ENCODE peak calls at places on chromosomes 4 and X, in eight cellular contexts. M is IMR-90, T is esophagus muscularis mucosa, Q is suprapubic skin, Z is Peyer's patch, X is body of pancreas, E is HCT116, W is heart left ventricle. Y is an unnamed sample.

GRCh38 chr4:159946983-159947645 is 844.2 kb downstream of the RAPGEF2 start:
- DNase-seq in M (peak), T (no peak), Q (no peak), Z (no peak), X (no peak), E (peak), W (no peak), Y (no peak)

GRCh38 chrX:47191331-47191730 is 2.3 kb upstream of the UBA1 start:
- DNase-seq in M (no peak), T (no peak), Q (no peak), Z (peak), X (peak), E (peak), W (no peak), Y (peak)

GRCh38 chr4:14868426-14868825 is 133.9 kb upstream of the CPEB2 start:
- DNase-seq in M (no peak), T (no peak), Q (no peak), Z (no peak), X (no peak), E (no peak), W (no peak), Y (no peak)

GRCh38 chrX:129193357-129193756 is 329.9 kb downstream of the SMARCA1 start:
- DNase-seq in M (no peak), T (no peak), Q (no peak), Z (peak), X (peak), E (no peak), W (peak), Y (no peak)

GRCh38 chr4:52103314-52103713 is 52.2 kb downstream of the SPATA18 start:
- DNase-seq in M (no peak), T (no peak), Q (no peak), Z (no peak), X (no peak), E (no peak), W (no peak), Y (no peak)

GRCh38 chr4:123505457-123506310 is 109.1 kb downstream of the SPRY1 start:
- DNase-seq in M (peak), T (no peak), Q (peak), Z (peak), X (peak), E (no peak), W (peak), Y (peak)

GRCh38 chr4:98963538-98964433 is 31.7 kb upstream of the METAP1 start:
- DNase-seq in M (no peak), T (no peak), Q (no peak), Z (no peak), X (no peak), E (no peak), W (no peak), Y (no peak)

GRCh38 chrX:115952417-115953092 is 218.0 kb upstream of the AGTR2 start:
- DNase-seq in M (no peak), T (no peak), Q (no peak), Z (no peak), X (no peak), E (no peak), W (no peak), Y (no peak)

GRCh38 chr4:169416997-169417396 is 146.2 kb upstream of the SH3RF1 start:
- DNase-seq in M (no peak), T (no peak), Q (no peak), Z (no peak), X (no peak), E (no peak), W (no peak), Y (no peak)

GRCh38 chrX:71095971-71096701 is 485 bp downstream of the FOXO4 start:
- DNase-seq in M (peak), T (no peak), Q (no peak), Z (no peak), X (peak), E (peak), W (no peak), Y (no peak)

GRCh38 chr4:142582340-142582739 is 263.8 kb downstream of the INPP4B start:
- DNase-seq in M (no peak), T (no peak), Q (no peak), Z (no peak), X (no peak), E (no peak), W (no peak), Y (no peak)

GRCh38 chr4:647481-647880 is 22.1 kb downstream of the PDE6B start:
- DNase-seq in M (no peak), T (no peak), Q (no peak), Z (no peak), X (no peak), E (no peak), W (peak), Y (no peak)

GRCh38 chr4:73404042-73404441 is at the start of gene ALB:
- DNase-seq in M (no peak), T (no peak), Q (no peak), Z (no peak), X (no peak), E (no peak), W (no peak), Y (no peak)

GRCh38 chrX:40154853-40155616 is 57.3 kb upstream of the BCOR start:
- DNase-seq in M (peak), T (peak), Q (no peak), Z (peak), X (peak), E (no peak), W (peak), Y (peak)

GRCh38 chrX:54819201-54819600 is 11.7 kb downstream of the MAGED2 start:
- DNase-seq in M (no peak), T (no peak), Q (no peak), Z (no peak), X (no peak), E (no peak), W (no peak), Y (no peak)

GRCh38 chr4:25117274-25117673 is 43.0 kb downstream of the SEPSECS start:
- DNase-seq in M (no peak), T (peak), Q (no peak), Z (no peak), X (peak), E (no peak), W (no peak), Y (no peak)

GRCh38 chrX:129565046-129565649 is 25.1 kb downstream of the OCRL start:
- DNase-seq in M (peak), T (no peak), Q (no peak), Z (no peak), X (peak), E (no peak), W (no peak), Y (peak)

GRCh38 chr4:87041142-87041541 is 106.3 kb downstream of the AFF1 start:
- DNase-seq in M (peak), T (peak), Q (no peak), Z (peak), X (no peak), E (no peak), W (no peak), Y (no peak)

GRCh38 chrX:11965436-11965835 is 172.8 kb upstream of the FRMPD4 start:
- DNase-seq in M (no peak), T (no peak), Q (no peak), Z (no peak), X (no peak), E (no peak), W (no peak), Y (no peak)

GRCh38 chr4:82629238-82630000 is 67.6 kb upstream of the TMEM150C start:
- DNase-seq in M (peak), T (no peak), Q (no peak), Z (no peak), X (no peak), E (no peak), W (no peak), Y (no peak)

GRCh38 chrX:134797390-134797700 is 139.1 kb upstream of the PLAC1 start:
- DNase-seq in M (no peak), T (no peak), Q (no peak), Z (no peak), X (no peak), E (no peak), W (no peak), Y (no peak)

GRCh38 chr4:87150498-87151261 is 69.7 kb downstream of the KLHL8 start:
- DNase-seq in M (peak), T (no peak), Q (no peak), Z (peak), X (peak), E (peak), W (no peak), Y (peak)

GRCh38 chr4:174672276-174672675 is 150.0 kb upstream of the HPGD start:
- DNase-seq in M (no peak), T (no peak), Q (no peak), Z (no peak), X (no peak), E (no peak), W (no peak), Y (no peak)

GRCh38 chr4:184620208-184620867 is 28.9 kb downstream of the CASP3 start:
- DNase-seq in M (no peak), T (no peak), Q (no peak), Z (no peak), X (no peak), E (no peak), W (no peak), Y (no peak)

GRCh38 chrX:68196939-68197791 is 236.1 kb downstream of the OPHN1 start:
- DNase-seq in M (peak), T (no peak), Q (no peak), Z (peak), X (peak), E (peak), W (no peak), Y (no peak)

GRCh38 chr4:59612235-59612634 is 1587.9 kb upstream of the ADGRL3 start:
- DNase-seq in M (peak), T (no peak), Q (no peak), Z (no peak), X (no peak), E (no peak), W (no peak), Y (no peak)

GRCh38 chr4:7157140-7157488 is 35.2 kb upstream of the SORCS2 start:
- DNase-seq in M (no peak), T (no peak), Q (no peak), Z (no peak), X (no peak), E (no peak), W (peak), Y (no peak)

GRCh38 chr4:128921954-128922353 is 112.5 kb downstream of the JADE1 start:
- DNase-seq in M (no peak), T (no peak), Q (no peak), Z (no peak), X (no peak), E (no peak), W (no peak), Y (no peak)

GRCh38 chr4:128917781-128918180 is 108.3 kb downstream of the JADE1 start:
- DNase-seq in M (no peak), T (no peak), Q (no peak), Z (no peak), X (no peak), E (no peak), W (no peak), Y (no peak)

GRCh38 chr4:128915544-128915943 is 106.0 kb downstream of the JADE1 start:
- DNase-seq in M (no peak), T (no peak), Q (no peak), Z (no peak), X (no peak), E (no peak), W (no peak), Y (no peak)

GRCh38 chr4:128913228-128913627 is 103.7 kb downstream of the JADE1 start:
- DNase-seq in M (no peak), T (no peak), Q (no peak), Z (no peak), X (no peak), E (no peak), W (no peak), Y (no peak)

DNA sequence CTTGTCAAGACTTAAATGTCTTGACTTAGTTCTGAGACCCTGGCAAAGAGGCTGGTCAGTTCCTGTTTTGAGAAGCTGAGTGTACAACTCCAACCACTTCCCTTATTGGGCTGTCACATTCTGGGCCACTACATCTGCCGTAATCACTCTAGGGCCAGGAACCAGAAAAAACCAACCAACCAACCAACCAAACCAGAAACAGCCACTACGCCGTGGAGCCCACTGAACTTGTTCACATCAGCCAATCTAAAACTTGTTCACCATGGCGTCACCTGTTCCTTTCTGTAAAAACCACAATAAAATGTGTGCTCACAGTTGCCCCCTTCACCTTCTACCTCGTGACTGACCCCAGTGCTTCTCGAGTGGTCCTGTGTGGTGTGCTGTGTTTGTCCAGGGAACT is 107.3 kb downstream of the JADE1 start:
- DNase-seq in M (no peak), T (no peak), Q (peak), Z (peak), X (no peak), E (no peak), W (peak), Y (no peak)
- TF ChIP-seq POLR2A in M (no peak), T (no peak), Q (no peak), Z (no peak), X (no peak), E (no peak), W (no peak), Y (no peak)

GRCh38 chr4:173169428-173170209 is 1.0 kb downstream of the GALNT7 start:
- DNase-seq in M (peak), T (peak), Q (peak), Z (peak), X (peak), E (no peak), W (peak), Y (peak)
- TF ChIP-seq POLR2A in M (no peak), T (no peak), Q (no peak), Z (no peak), X (peak), E (no peak), W (no peak), Y (no peak)

GRCh38 chrX:153416781-153417180 is 5.5 kb downstream of the ZFP92 start:
- DNase-seq in M (no peak), T (no peak), Q (no peak), Z (no peak), X (no peak), E (no peak), W (no peak), Y (no peak)
- TF ChIP-seq POLR2A in M (no peak), T (no peak), Q (no peak), Z (no peak), X (no peak), E (no peak), W (no peak), Y (no peak)

GRCh38 chr4:38815879-38816782 is 11.5 kb upstream of the TLR1 start:
- DNase-seq in M (peak), T (no peak), Q (no peak), Z (no peak), X (no peak), E (no peak), W (no peak), Y (no peak)
- TF ChIP-seq POLR2A in M (no peak), T (no peak), Q (no peak), Z (no peak), X (peak), E (no peak), W (no peak), Y (no peak)

DNA sequence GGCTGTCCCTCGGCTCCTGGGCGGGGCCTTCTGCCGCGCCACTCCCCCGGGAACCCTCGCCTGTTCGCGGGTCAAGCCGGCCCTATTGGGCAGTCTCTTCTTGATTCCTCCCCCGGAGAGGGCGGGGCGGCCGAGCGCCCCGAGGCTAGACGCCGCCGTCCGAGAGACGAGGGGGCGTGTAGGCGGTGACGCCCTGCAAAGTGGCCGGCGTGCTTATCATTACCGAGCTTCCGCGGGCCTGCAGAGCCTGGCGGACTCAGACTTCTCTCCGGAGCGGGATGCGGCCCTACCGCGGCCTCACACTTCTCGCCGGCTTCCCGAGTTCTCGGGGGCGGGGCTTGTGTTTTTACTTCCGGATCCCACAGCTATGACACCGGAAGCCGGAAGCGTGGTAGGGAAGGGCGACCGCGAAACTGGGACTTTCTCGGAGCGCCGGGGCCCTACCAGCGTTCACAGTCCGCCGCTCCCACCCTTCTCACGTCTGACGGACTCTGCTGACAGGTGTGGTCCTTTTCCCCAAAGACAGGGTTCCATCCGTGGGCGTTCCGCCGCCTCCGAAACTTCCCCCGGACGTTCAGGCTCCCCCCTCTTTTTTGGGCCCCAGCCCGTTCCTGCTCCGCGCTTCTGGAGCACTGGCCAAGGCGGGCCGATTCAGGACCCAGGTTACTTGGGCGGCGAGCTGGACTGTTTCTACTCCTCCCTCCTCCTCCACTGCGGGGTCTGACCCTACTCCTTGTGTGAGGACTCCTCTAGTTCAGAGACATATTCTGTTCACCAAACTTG is at the start of gene IKBKG:
- DNase-seq in M (peak), T (peak), Q (peak), Z (peak), X (peak), E (peak), W (peak), Y (peak)
- TF ChIP-seq POLR2A in M (peak), T (no peak), Q (no peak), Z (peak), X (peak), E (peak), W (no peak), Y (no peak)

GRCh38 chr4:109562457-109563237 is 2.6 kb downstream of the MCUB start:
- DNase-seq in M (no peak), T (no peak), Q (no peak), Z (no peak), X (peak), E (no peak), W (no peak), Y (no peak)

GRCh38 chr4:109559625-109559982 is 442 bp upstream of the MCUB start:
- DNase-seq in M (no peak), T (no peak), Q (no peak), Z (no peak), X (no peak), E (no peak), W (no peak), Y (no peak)

GRCh38 chr4:109557433-109557832 is 2.6 kb upstream of the MCUB start:
- DNase-seq in M (no peak), T (no peak), Q (no peak), Z (no peak), X (no peak), E (no peak), W (no peak), Y (no peak)

GRCh38 chr4:109560687-109561452 is 824 bp downstream of the MCUB start:
- DNase-seq in M (peak), T (no peak), Q (peak), Z (peak), X (peak), E (no peak), W (peak), Y (no peak)

GRCh38 chr4:109559983-109560686 is at the start of gene MCUB:
- DNase-seq in M (peak), T (peak), Q (peak), Z (peak), X (peak), E (peak), W (peak), Y (peak)
- TF ChIP-seq POLR2A in M (no peak), T (no peak), Q (peak), Z (peak), X (peak), E (no peak), W (no peak), Y (no peak)

Y was measured in stomach.